ENCODE peak calls at places on chromosomes 1 and 21, in nine cellular contexts. D, V, A, Q, G, B, T, R and X are unnamed samples.

GRCh38 chr1:234397732-234398131 is 24.5 kb downstream of the COA6 start:
- DNase-seq in T (no peak), A (no peak), Q (no peak), V (no peak), G (no peak), B (no peak), D (no peak), R (no peak), X (no peak)

GRCh38 chr1:156717411-156717810 is 10.9 kb upstream of the METTL25B start:
- DNase-seq in G (no peak), Q (no peak), B (no peak), T (no peak), V (no peak), D (no peak), A (no peak), R (no peak), X (no peak)

GRCh38 chr1:202577381-202577780 is 132.9 kb downstream of the SYT2 start:
- DNase-seq in G (no peak), Q (no peak), A (no peak), R (no peak), V (no peak), B (no peak), D (no peak), T (no peak), X (no peak)

GRCh38 chr21:32626633-32627196 is 14.5 kb upstream of the CFAP298 start:
- DNase-seq in R (no peak), Q (no peak), A (no peak), B (peak), G (no peak), T (no peak), D (no peak), V (peak), X (no peak)

GRCh38 chr1:240619901-240620621 is 8.1 kb upstream of the GREM2 start:
- DNase-seq in G (no peak), V (no peak), B (no peak), T (no peak), Q (no peak), A (no peak), R (no peak), D (peak), X (no peak)

GRCh38 chr1:93093332-93094006 is 14.4 kb downstream of the MTF2 start:
- DNase-seq in V (no peak), Q (no peak), A (no peak), G (no peak), R (no peak), D (no peak), B (no peak), T (no peak), X (no peak)

GRCh38 chr1:6034750-6035096 is 11.0 kb upstream of the KCNAB2 start:
- DNase-seq in R (no peak), G (no peak), V (no peak), D (no peak), A (no peak), Q (no peak), T (no peak), B (no peak), X (no peak)

GRCh38 chr1:189567890-189568289 is 909.8 kb downstream of the BRINP3 start:
- DNase-seq in T (no peak), R (no peak), D (no peak), G (no peak), Q (no peak), A (no peak), B (no peak), V (no peak), X (no peak)

GRCh38 chr1:157961805-157962762 is 31.4 kb upstream of the KIRREL1 start:
- DNase-seq in T (no peak), Q (no peak), D (peak), V (peak), R (no peak), A (no peak), B (no peak), G (no peak), X (no peak)

GRCh38 chr21:37784591-37785318 is 131.5 kb downstream of the KCNJ6 start:
- DNase-seq in T (no peak), A (no peak), R (no peak), V (peak), Q (no peak), D (no peak), B (no peak), G (no peak), X (no peak)

GRCh38 chr1:165259236-165259635 is 97.3 kb downstream of the LMX1A start:
- DNase-seq in T (no peak), A (no peak), R (no peak), V (no peak), B (no peak), G (no peak), D (no peak), Q (no peak), X (no peak)

GRCh38 chr1:54500030-54500389 is 48.0 kb upstream of the ACOT11 start:
- DNase-seq in R (no peak), T (no peak), A (no peak), Q (no peak), B (no peak), V (no peak), D (no peak), G (no peak), X (no peak)

GRCh38 chr1:199619202-199619601 is 408.3 kb upstream of the NR5A2 start:
- DNase-seq in Q (no peak), R (no peak), A (no peak), G (no peak), V (no peak), T (no peak), B (no peak), D (no peak), X (no peak)

GRCh38 chr1:113307771-113308451 is 82.4 kb upstream of the MAGI3 start:
- DNase-seq in V (no peak), G (no peak), T (no peak), D (no peak), Q (no peak), B (no peak), A (no peak), R (no peak), X (no peak)

GRCh38 chr1:147177611-147178370 is 5.5 kb upstream of the PRKAB2 start:
- DNase-seq in R (no peak), B (no peak), A (no peak), D (peak), V (no peak), G (no peak), T (no peak), Q (peak), X (no peak)

GRCh38 chr21:40276001-40276400 is 408.8 kb downstream of the PCP4 start:
- DNase-seq in T (no peak), Q (no peak), G (no peak), R (no peak), A (no peak), V (no peak), B (no peak), D (no peak), X (no peak)

GRCh38 chr1:183306317-183307042 is 111.7 kb downstream of the NMNAT2 start:
- DNase-seq in R (no peak), T (no peak), G (no peak), Q (peak), D (no peak), A (no peak), B (no peak), V (no peak), X (no peak)

GRCh38 chr1:109642610-109643009 is 13.3 kb upstream of the GSTM4 start:
- DNase-seq in D (no peak), B (no peak), A (no peak), V (no peak), G (no peak), T (no peak), R (no peak), Q (no peak), X (no peak)

GRCh38 chr1:164671597-164672327 is 112.8 kb downstream of the PBX1 start:
- DNase-seq in B (no peak), G (no peak), D (no peak), R (no peak), A (no peak), V (no peak), T (no peak), Q (no peak), X (no peak)

GRCh38 chr1:60920561-60920960 is 161.8 kb upstream of the NFIA start:
- DNase-seq in A (no peak), T (no peak), V (no peak), B (no peak), R (no peak), G (no peak), D (no peak), Q (no peak), X (no peak)

GRCh38 chr1:22778842-22779520 is 68.3 kb downstream of the EPHB2 start:
- DNase-seq in T (no peak), G (no peak), V (no peak), Q (peak), A (peak), D (no peak), R (no peak), B (no peak), X (no peak)

GRCh38 chr1:168092566-168093355 is 44.0 kb downstream of the GPR161 start:
- DNase-seq in B (no peak), A (no peak), G (no peak), D (no peak), V (no peak), Q (no peak), T (no peak), R (no peak), X (no peak)

GRCh38 chr21:41446571-41446970 is 20.5 kb downstream of the MX1 start:
- DNase-seq in Q (no peak), B (peak), T (no peak), A (no peak), D (no peak), G (no peak), V (no peak), R (no peak), X (no peak)

GRCh38 chr1:234237416-234237815 is 135.8 kb upstream of the COA6 start:
- DNase-seq in R (no peak), T (no peak), B (no peak), G (no peak), Q (no peak), D (no peak), A (no peak), V (no peak), X (no peak)

GRCh38 chr21:36487641-36488307 is 7.9 kb upstream of the CLDN14 start:
- DNase-seq in B (no peak), D (no peak), Q (no peak), G (no peak), T (peak), R (no peak), A (no peak), V (peak), X (no peak)

GRCh38 chr1:4397196-4397595 is 257.2 kb upstream of the AJAP1 start:
- DNase-seq in G (no peak), D (no peak), R (no peak), Q (no peak), V (no peak), A (no peak), B (no peak), T (no peak), X (no peak)

GRCh38 chr1:50415235-50416149 is 7.8 kb downstream of the DMRTA2 start:
- DNase-seq in A (no peak), R (no peak), V (no peak), B (no peak), D (no peak), T (no peak), G (no peak), Q (no peak), X (no peak)

GRCh38 chr1:51897699-51898031 is 19.1 kb upstream of the NRDC start:
- DNase-seq in T (no peak), R (no peak), V (peak), A (no peak), B (peak), Q (no peak), G (no peak), D (no peak), X (no peak)

GRCh38 chr1:15153184-15153841 is at the start of gene TMEM51:
- DNase-seq in V (peak), G (peak), R (peak), D (peak), Q (peak), T (no peak), A (no peak), B (no peak), X (no peak)

GRCh38 chr1:52576074-52576473 is 23.2 kb upstream of the TUT4 start:
- DNase-seq in A (no peak), Q (no peak), B (no peak), V (no peak), G (no peak), D (no peak), R (no peak), T (no peak), X (no peak)

GRCh38 chr1:94851571-94851970 is 31.4 kb downstream of the SLC44A3 start:
- DNase-seq in V (no peak), Q (no peak), R (no peak), D (no peak), A (no peak), T (no peak), B (no peak), G (no peak), X (no peak)

GRCh38 chr1:200874694-200875093 is 1.9 kb downstream of the GPR25 start:
- DNase-seq in R (no peak), T (no peak), Q (no peak), G (peak), V (no peak), D (no peak), A (no peak), B (no peak), X (no peak)

GRCh38 chr1:173527151-173527826 is 50.2 kb downstream of the PRDX6 start:
- DNase-seq in G (no peak), B (no peak), D (peak), R (no peak), A (peak), Q (no peak), T (no peak), V (peak), X (no peak)

GRCh38 chr1:95282496-95282850 is 48.5 kb downstream of the RWDD3 start:
- DNase-seq in D (no peak), B (no peak), V (no peak), G (no peak), R (no peak), A (no peak), T (no peak), Q (no peak), X (no peak)

GRCh38 chr1:2311184-2312032 is 79.9 kb downstream of the MORN1 start:
- DNase-seq in V (peak), T (peak), Q (peak), G (peak), R (peak), A (peak), D (no peak), B (no peak), X (no peak)
- TF ChIP-seq CTCF in V (peak), T (no peak), Q (peak), G (no peak), R (peak), A (peak), D (no peak), B (peak), X (peak)

DNA sequence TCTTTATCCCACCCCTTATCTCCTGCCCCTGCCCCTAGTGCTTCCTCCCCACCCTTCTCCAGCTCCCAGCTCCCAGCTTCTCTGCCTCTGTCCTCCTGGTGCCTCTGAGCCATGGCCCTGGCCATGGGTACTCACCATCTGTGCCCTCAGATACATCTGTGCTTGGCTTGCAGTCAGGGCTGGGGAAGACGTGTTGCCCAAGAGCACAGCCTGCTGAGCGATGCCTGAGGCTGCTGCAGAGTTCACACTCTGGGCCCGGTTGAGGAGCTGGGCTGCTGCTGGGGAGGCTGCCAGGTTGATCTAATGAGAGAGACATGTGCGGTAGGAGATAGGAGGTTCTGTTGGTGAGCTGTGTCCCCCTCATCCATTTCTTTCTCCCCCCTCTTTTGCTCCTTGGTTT is 49.4 kb upstream of the A3GALT2 start:
- DNase-seq in T (no peak), Q (peak), B (peak), A (no peak), D (peak), G (no peak), V (no peak), R (no peak), X (no peak)
- TF ChIP-seq CTCF in T (no peak), Q (no peak), B (peak), A (no peak), D (no peak), G (no peak), V (no peak), R (no peak), X (no peak)

GRCh38 chr1:67484492-67484891 is 54.3 kb upstream of the SERBP1 start:
- DNase-seq in T (no peak), R (no peak), G (no peak), A (no peak), V (no peak), Q (no peak), D (no peak), B (no peak), X (no peak)

GRCh38 chr1:67482733-67483482 is 52.7 kb upstream of the SERBP1 start:
- DNase-seq in R (no peak), T (no peak), B (no peak), A (no peak), Q (no peak), V (no peak), G (no peak), D (no peak), X (no peak)

GRCh38 chr1:67489643-67490042 is 59.4 kb upstream of the SERBP1 start:
- DNase-seq in Q (no peak), T (no peak), G (no peak), A (no peak), V (no peak), R (no peak), B (no peak), D (no peak), X (no peak)

GRCh38 chr1:67479146-67479891 is 49.1 kb upstream of the SERBP1 start:
- DNase-seq in B (no peak), V (no peak), A (no peak), T (no peak), Q (no peak), R (no peak), D (peak), G (no peak), X (no peak)

GRCh38 chr1:67485046-67485811 is 55.0 kb upstream of the SERBP1 start:
- DNase-seq in B (no peak), T (no peak), A (no peak), Q (no peak), R (no peak), V (peak), G (no peak), D (no peak), X (no peak)
- TF ChIP-seq CTCF in B (no peak), T (no peak), A (no peak), Q (no peak), R (no peak), V (no peak), G (no peak), D (no peak), X (no peak)

DNA sequence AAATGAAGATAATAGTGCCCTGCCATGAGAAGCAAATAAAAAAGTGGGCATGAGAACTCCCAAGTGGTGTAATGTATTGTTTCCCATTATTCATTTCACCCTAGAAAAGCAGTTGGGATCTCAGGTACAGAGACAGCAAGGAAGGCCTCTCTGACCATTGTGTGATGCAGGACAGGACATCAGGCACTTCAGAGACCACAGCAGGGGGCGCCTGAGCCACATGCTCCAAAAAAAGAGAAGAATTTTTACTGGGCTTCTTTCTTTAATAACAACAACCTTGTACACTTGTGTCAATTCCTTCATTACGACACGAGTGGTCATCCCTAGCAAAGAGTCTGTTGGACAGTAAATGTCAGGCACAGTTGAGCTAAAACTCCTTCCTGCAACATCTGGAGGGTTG is 533.3 kb downstream of the OMA1 start:
- DNase-seq in G (no peak), V (no peak), A (no peak), T (no peak), Q (no peak), D (no peak), R (no peak), B (no peak), X (no peak)
- TF ChIP-seq CTCF in G (no peak), V (no peak), A (no peak), T (no peak), Q (no peak), D (no peak), R (peak), B (no peak), X (no peak)

GRCh38 chr1:174965006-174965971 is 34.5 kb upstream of the CACYBP start:
- DNase-seq in V (no peak), B (no peak), G (no peak), Q (no peak), A (no peak), R (no peak), D (peak), T (no peak), X (no peak)
- TF ChIP-seq CTCF in V (no peak), B (no peak), G (no peak), Q (no peak), A (no peak), R (no peak), D (no peak), T (no peak), X (no peak)

GRCh38 chr1:245317253-245317652 is 162.5 kb downstream of the KIF26B start:
- DNase-seq in Q (no peak), D (no peak), V (no peak), A (no peak), G (no peak), T (no peak), B (no peak), R (no peak), X (no peak)
- TF ChIP-seq CTCF in Q (no peak), D (no peak), V (no peak), A (no peak), G (no peak), T (no peak), B (no peak), R (no peak), X (no peak)